ENCODE peak calls at places on chromosomes 5 and 9, in nine cellular contexts. E is MM.1S; T is heart left ventricle; J is esophagus squamous epithelium; A is upper lobe of right lung; K is small intestine; R is A549; S is neural progenitor cell; D is effector memory CD4-positive, alpha-beta T cell. H is an unnamed sample.

GRCh38 chr5:62354028-62354874 is 48.2 kb downstream of the KIF2A start:
- DNase-seq in K (peak; percentile 75), A (no peak), E (peak; percentile 55), J (no peak), D (no peak), R (peak; percentile 69), S (peak; percentile 44), T (no peak), H (no peak)

GRCh38 chr5:180816608-180817534 is 14.3 kb upstream of the MGAT1 start:
- DNase-seq in R (no peak), E (peak; percentile 77), S (no peak), A (peak; percentile 72), K (no peak), D (no peak), J (no peak), T (peak; percentile 84), H (no peak)

GRCh38 chr9:37324691-37325490 is 97.6 kb upstream of the GRHPR start:
- DNase-seq in R (no peak), T (no peak), S (peak; percentile 51), A (no peak), E (no peak), K (no peak), D (no peak), J (no peak), H (no peak)

GRCh38 chr9:126465977-126466376 is 139.3 kb downstream of the MVB12B start:
- DNase-seq in J (no peak), R (no peak), S (no peak), K (no peak), D (no peak), E (no peak), A (peak; percentile 29), T (no peak), H (peak; percentile 17)

GRCh38 chr5:133635051-133635450 is 22.7 kb upstream of the FSTL4 start:
- DNase-seq in E (no peak), K (no peak), J (no peak), A (no peak), R (peak; percentile 46), T (no peak), D (no peak), S (no peak), H (no peak)

GRCh38 chr5:1380011-1380817 is 35.3 kb upstream of the CLPTM1L start:
- DNase-seq in K (peak; percentile 48), T (no peak), A (peak; percentile 90), E (peak; percentile 68), R (peak; percentile 78), D (peak; percentile 27), J (no peak), S (peak; percentile 81), H (peak; percentile 85)

GRCh38 chr5:541148-541887 is 17.1 kb upstream of the SLC9A3 start:
- DNase-seq in S (peak; percentile 40), T (no peak), J (no peak), K (no peak), A (peak; percentile 58), D (no peak), R (no peak), E (no peak), H (peak; percentile 44)

GRCh38 chr5:133113331-133114061 is 61.7 kb downstream of the HSPA4 start:
- DNase-seq in S (no peak), J (no peak), A (no peak), K (no peak), R (no peak), E (no peak), T (no peak), D (no peak), H (no peak)

GRCh38 chr5:111930905-111931461 is 174.0 kb upstream of the NREP start:
- DNase-seq in J (no peak), E (no peak), T (no peak), D (no peak), A (no peak), R (no peak), S (no peak), K (no peak), H (no peak)

GRCh38 chr9:18675345-18675744 is 201.4 kb downstream of the ADAMTSL1 start:
- DNase-seq in A (no peak), R (no peak), D (no peak), S (no peak), T (no peak), J (no peak), E (no peak), K (no peak), H (no peak)

GRCh38 chr9:134515026-134515821 is 126.4 kb upstream of the COL5A1 start:
- DNase-seq in J (no peak), T (no peak), D (no peak), E (no peak), R (no peak), S (no peak), A (peak; percentile 34), K (no peak), H (no peak)

GRCh38 chr5:142915840-142916424 is 145.8 kb downstream of the ARHGAP26 start:
- DNase-seq in K (peak; percentile 68), D (no peak), T (no peak), E (peak; percentile 58), S (peak; percentile 67), R (peak; percentile 63), A (no peak), J (no peak), H (no peak)

GRCh38 chr9:31347082-31347617 is 1037.3 kb upstream of the ACO1 start:
- DNase-seq in D (no peak), T (no peak), S (no peak), A (no peak), K (peak; percentile 70), E (peak; percentile 92), J (no peak), R (no peak), H (no peak)

GRCh38 chr5:149959406-149960236 is 937 bp upstream of the SLC26A2 start:
- DNase-seq in A (no peak), S (peak; percentile 31), J (no peak), D (peak; percentile 16), R (peak; percentile 92), T (no peak), E (peak; percentile 69), K (peak; percentile 63), H (no peak)

GRCh38 chr5:175706499-175706898 is 48.6 kb downstream of the HRH2 start:
- DNase-seq in T (no peak), A (peak; percentile 18), S (no peak), K (peak; percentile 31), R (no peak), J (no peak), D (no peak), E (no peak), H (no peak)

GRCh38 chr5:19960451-19960850 is 27.5 kb downstream of the CDH18 start:
- DNase-seq in S (no peak), D (no peak), J (no peak), R (no peak), K (no peak), A (no peak), E (no peak), T (no peak), H (no peak)

DNA sequence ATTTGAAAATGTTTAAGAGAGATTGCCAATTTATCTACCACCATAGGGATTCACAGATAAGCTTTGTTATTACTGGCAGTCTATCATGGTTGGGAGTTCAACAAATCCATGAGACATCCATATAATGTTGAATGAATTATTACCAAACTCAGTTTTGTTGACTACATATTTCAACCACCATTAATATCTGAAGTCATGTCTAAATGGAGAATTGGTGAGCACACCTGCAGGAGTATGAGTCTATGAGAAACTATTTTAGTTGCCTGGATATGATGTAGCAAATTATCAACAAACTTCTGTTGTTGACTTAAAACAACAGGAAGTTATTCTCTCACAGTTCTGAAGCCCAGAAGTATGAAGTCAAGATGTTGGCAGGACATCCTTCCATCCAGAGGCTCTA is 126.8 kb upstream of the FBXL7 start:
- DNase-seq in E (no peak), A (no peak), J (no peak), K (no peak), D (no peak), S (no peak), T (no peak), R (no peak), H (no peak)
- H3K4me3 ChIP-seq in E (no peak overlapping the region), A (no peak overlapping the region), J (no peak overlapping the region), K (no peak overlapping the region), D (no peak overlapping the region), S (no peak overlapping the region), T (no peak overlapping the region), R (no peak overlapping the region), H (no peak overlapping the region)

DNA sequence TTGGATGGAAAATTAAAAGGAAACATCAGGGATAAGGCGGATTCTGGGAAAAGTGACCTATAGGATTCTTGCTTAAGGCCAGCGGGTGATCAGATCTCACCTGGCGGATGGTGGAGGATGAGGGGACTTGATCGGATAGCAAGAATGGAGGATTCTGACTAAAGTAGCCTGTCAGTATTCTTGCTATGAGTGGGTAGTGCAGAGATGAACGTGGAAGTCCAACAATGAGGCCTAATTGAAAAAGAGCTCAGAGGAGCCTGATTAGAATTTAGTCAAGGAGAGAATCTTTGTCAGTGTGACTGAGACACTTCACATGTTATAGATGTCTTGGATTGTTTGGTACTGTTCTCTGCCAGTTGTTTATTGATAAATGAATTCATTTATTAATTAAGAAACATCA is 24.9 kb downstream of the CAST start:
- DNase-seq in J (no peak), K (no peak), E (no peak), R (no peak), T (no peak), A (no peak), S (no peak), D (no peak), H (no peak)
- H3K27ac ChIP-seq in J (no peak overlapping the region), K (no peak overlapping the region), E (no peak overlapping the region), R (no peak overlapping the region), T (no peak overlapping the region), A (no peak overlapping the region), S (no peak overlapping the region), D (no peak overlapping the region), H (no peak overlapping the region)

GRCh38 chr9:33315371-33315770 is 25.1 kb downstream of the NFX1 start:
- DNase-seq in S (no peak), T (no peak), D (no peak), R (no peak), J (no peak), E (no peak), A (no peak), K (no peak), H (no peak)

GRCh38 chr9:33320568-33321261 is 30.4 kb downstream of the NFX1 start:
- DNase-seq in E (no peak), J (no peak), R (peak; percentile 81), T (no peak), S (no peak), K (no peak), A (no peak), D (no peak), H (no peak)

GRCh38 chr9:33318781-33319180 is 28.5 kb downstream of the NFX1 start:
- DNase-seq in J (no peak), T (no peak), D (no peak), R (no peak), K (no peak), E (no peak), A (no peak), S (no peak), H (no peak)

GRCh38 chr9:33318225-33318624 is 27.9 kb downstream of the NFX1 start:
- DNase-seq in K (no peak), A (no peak), E (no peak), T (no peak), D (no peak), R (no peak), S (no peak), J (no peak), H (no peak)

GRCh38 chr9:33320230-33320567 is 29.9 kb downstream of the NFX1 start:
- DNase-seq in K (no peak), E (no peak), T (no peak), R (no peak), J (no peak), A (no peak), S (no peak), D (no peak), H (no peak)
- H3K4me3 ChIP-seq in K (no peak overlapping the region), E (no peak overlapping the region), T (no peak overlapping the region), R (no peak overlapping the region), J (no peak overlapping the region), A (no peak overlapping the region), S (no peak overlapping the region), D (no peak overlapping the region), H (no peak overlapping the region)

GRCh38 chr5:72779520-72779919 is 36.9 kb upstream of the TNPO1 start:
- DNase-seq in E (no peak), K (no peak), D (no peak), J (no peak), R (no peak), S (no peak), T (no peak), A (no peak), H (no peak)
- H3K27ac ChIP-seq in E (no peak overlapping the region), K (no peak overlapping the region), D (no peak overlapping the region), J (no peak overlapping the region), R (no peak overlapping the region), S (no peak overlapping the region), T (no peak overlapping the region), A (no peak overlapping the region), H (no peak overlapping the region)

H was measured in lower lobe of right lung.